ENCODE peak calls at places on chromosomes 5 and 9, in nine cellular contexts. P is progenitor cell of endocrine pancreas; E is fibroblast of lung; U is activated CD4-positive, alpha-beta T cell treated with anti-CD3 and anti-CD28 coated beads, Interleukin-2, amount 50 U/mL, for 1 hour; L is T-helper 2 cell; N is D341Med; B is fibroblast of mammary gland; K is lower leg skin; H is SK-MEL-5. F is an unnamed sample.

GRCh38 chr5:71873202-71873601 is 154.1 kb downstream of the CARTPT start:
- DNase-seq in P (no peak), E (no peak), U (no peak), L (no peak), N (peak; percentile 52), B (no peak), K (no peak), H (no peak), F (no peak)

GRCh38 chr9:89604463-89605180 is at the start of gene GADD45G:
- DNase-seq in P (peak; percentile 64), E (peak; percentile 84), U (peak; percentile 91), L (peak; percentile 74), N (peak; percentile 95), B (peak; percentile 78), K (peak; percentile 90), H (no peak), F (peak; percentile 83)

GRCh38 chr5:137619191-137619870 is 116.6 kb downstream of the KLHL3 start:
- DNase-seq in P (no peak), E (peak; percentile 96), U (no peak), L (no peak), N (no peak), B (peak; percentile 89), K (no peak), H (no peak), F (no peak)

GRCh38 chr9:14238044-14238443 is 75.9 kb downstream of the NFIB start:
- DNase-seq in P (no peak), E (peak; percentile 53), U (no peak), L (no peak), N (no peak), B (peak; percentile 28), K (no peak), H (peak; percentile 51), F (no peak)

GRCh38 chr5:14269395-14269794 is 126.3 kb downstream of the TRIO start:
- DNase-seq in P (no peak), E (no peak), U (no peak), L (no peak), N (no peak), B (no peak), K (no peak), H (no peak), F (no peak)

GRCh38 chr5:133362438-133362837 is 249.9 kb downstream of the FSTL4 start:
- DNase-seq in P (no peak), E (no peak), U (no peak), L (no peak), N (no peak), B (no peak), K (no peak), H (no peak), F (no peak)

GRCh38 chr9:78669591-78669990 is 372.7 kb downstream of the PSAT1 start:
- DNase-seq in P (no peak), E (peak; percentile 54), U (no peak), L (no peak), N (no peak), B (no peak), K (no peak), H (no peak), F (no peak)

GRCh38 chr9:107334103-107334776 is 51.2 kb downstream of the RAD23B start:
- DNase-seq in P (no peak), E (no peak), U (no peak), L (no peak), N (no peak), B (no peak), K (no peak), H (no peak), F (no peak)

GRCh38 chr9:114889802-114890224 is 40.6 kb downstream of the TNFSF8 start:
- DNase-seq in P (no peak), E (peak; percentile 39), U (no peak), L (no peak), N (no peak), B (no peak), K (peak; percentile 46), H (no peak), F (no peak)

GRCh38 chr5:107067391-107067790 is 603.3 kb downstream of the EFNA5 start:
- DNase-seq in P (no peak), E (peak; percentile 9), U (no peak), L (no peak), N (no peak), B (no peak), K (no peak), H (peak; percentile 30), F (no peak)

F was measured in CD8-positive, alpha-beta T cell.